ENCODE peak calls at places on chromosomes 7 and 10, in seven cellular contexts. One of them, this sample, is unnamed.
A peak's percentile ranks its signal among the peaks of the same experiment; 100 is the strongest.

GRCh38 chr10:21727452-21728168 is 193.6 kb downstream of the MLLT10 start:
- DNase-seq in A549: peak; percentile 61
- DNase-seq in vagina: no peak
- DNase-seq in breast epithelium: no peak
- DNase-seq in Peyer's patch: no peak
- DNase-seq in esophagus muscularis mucosa: no peak
- DNase-seq in lower leg skin: no peak
- DNase-seq in this sample: no peak

GRCh38 chr7:46859963-46860475 is 721.9 kb downstream of the TNS3 start:
- DNase-seq in esophagus muscularis mucosa: no peak
- DNase-seq in lower leg skin: no peak
- DNase-seq in A549: no peak
- DNase-seq in breast epithelium: no peak
- DNase-seq in Peyer's patch: no peak
- DNase-seq in vagina: no peak
- DNase-seq in this sample: peak; percentile 28

GRCh38 chr10:142371-142770 is 7.1 kb downstream of the ZMYND11 start:
- DNase-seq in vagina: no peak
- DNase-seq in esophagus muscularis mucosa: no peak
- DNase-seq in A549: no peak
- DNase-seq in breast epithelium: no peak
- DNase-seq in lower leg skin: no peak
- DNase-seq in Peyer's patch: no peak
- DNase-seq in this sample: no peak

GRCh38 chr10:119821172-119821571 is 51.5 kb downstream of the MCMBP start:
- DNase-seq in breast epithelium: no peak
- DNase-seq in esophagus muscularis mucosa: no peak
- DNase-seq in vagina: no peak
- DNase-seq in Peyer's patch: no peak
- DNase-seq in lower leg skin: no peak
- DNase-seq in A549: no peak
- DNase-seq in this sample: no peak

GRCh38 chr10:91525939-91526712 is 106.7 kb downstream of the PPP1R3C start:
- DNase-seq in lower leg skin: no peak
- DNase-seq in vagina: no peak
- DNase-seq in Peyer's patch: no peak
- DNase-seq in A549: no peak
- DNase-seq in breast epithelium: no peak
- DNase-seq in esophagus muscularis mucosa: no peak
- DNase-seq in this sample: no peak

GRCh38 chr10:77392851-77393250 is 244.8 kb downstream of the KCNMA1 start:
- DNase-seq in vagina: no peak
- DNase-seq in Peyer's patch: no peak
- DNase-seq in lower leg skin: peak; percentile 84
- DNase-seq in breast epithelium: peak; percentile 48
- DNase-seq in esophagus muscularis mucosa: no peak
- DNase-seq in A549: peak; percentile 80
- DNase-seq in this sample: peak; percentile 95

GRCh38 chr7:127651556-127652332 is at the start of gene SND1:
- DNase-seq in A549: peak; percentile 99
- DNase-seq in breast epithelium: peak; percentile 100
- DNase-seq in lower leg skin: peak; percentile 100
- DNase-seq in vagina: peak; percentile 99
- DNase-seq in esophagus muscularis mucosa: peak; percentile 100
- DNase-seq in Peyer's patch: peak; percentile 99
- DNase-seq in this sample: peak; percentile 86

GRCh38 chr7:118041336-118041878 is 142.6 kb upstream of the LSM8 start:
- DNase-seq in Peyer's patch: no peak
- DNase-seq in A549: no peak
- DNase-seq in breast epithelium: peak; percentile 23
- DNase-seq in lower leg skin: no peak
- DNase-seq in vagina: no peak
- DNase-seq in esophagus muscularis mucosa: no peak
- DNase-seq in this sample: no peak

GRCh38 chr7:157318015-157318706 is 18.6 kb upstream of the DNAJB6 start:
- DNase-seq in Peyer's patch: no peak
- DNase-seq in lower leg skin: no peak
- DNase-seq in breast epithelium: peak; percentile 70
- DNase-seq in A549: no peak
- DNase-seq in vagina: no peak
- DNase-seq in esophagus muscularis mucosa: no peak
- DNase-seq in this sample: no peak

GRCh38 chr7:105230486-105230885 is 158.2 kb downstream of the SRPK2 start:
- DNase-seq in esophagus muscularis mucosa: no peak
- DNase-seq in A549: no peak
- DNase-seq in Peyer's patch: no peak
- DNase-seq in lower leg skin: no peak
- DNase-seq in vagina: no peak
- DNase-seq in breast epithelium: no peak
- DNase-seq in this sample: no peak

GRCh38 chr10:92124524-92125168 is 166.2 kb downstream of the CPEB3 start:
- DNase-seq in vagina: no peak
- DNase-seq in lower leg skin: no peak
- DNase-seq in A549: peak; percentile 42
- DNase-seq in breast epithelium: peak; percentile 75
- DNase-seq in Peyer's patch: no peak
- DNase-seq in esophagus muscularis mucosa: no peak
- DNase-seq in this sample: no peak

GRCh38 chr10:119079572-119080520 is 771 bp downstream of the EIF3A start:
- DNase-seq in A549: peak; percentile 76
- DNase-seq in lower leg skin: peak; percentile 95
- DNase-seq in breast epithelium: peak; percentile 60
- DNase-seq in esophagus muscularis mucosa: peak; percentile 93
- DNase-seq in Peyer's patch: peak; percentile 87
- DNase-seq in vagina: no peak
- DNase-seq in this sample: peak; percentile 56

GRCh38 chr10:12720217-12720981 is 281.1 kb downstream of the CCDC3 start:
- DNase-seq in vagina: no peak
- DNase-seq in lower leg skin: peak; percentile 96
- DNase-seq in breast epithelium: peak; percentile 56
- DNase-seq in Peyer's patch: peak; percentile 85
- DNase-seq in esophagus muscularis mucosa: no peak
- DNase-seq in A549: peak; percentile 92
- DNase-seq in this sample: peak; percentile 19

GRCh38 chr7:34900891-34901493 is 136.3 kb downstream of the DPY19L1 start:
- DNase-seq in A549: peak; percentile 23
- DNase-seq in Peyer's patch: no peak
- DNase-seq in vagina: no peak
- DNase-seq in lower leg skin: peak; percentile 78
- DNase-seq in breast epithelium: no peak
- DNase-seq in esophagus muscularis mucosa: no peak
- DNase-seq in this sample: peak; percentile 23

GRCh38 chr10:49163741-49164140 is 24.4 kb downstream of the TMEM273 start:
- DNase-seq in lower leg skin: no peak
- DNase-seq in Peyer's patch: no peak
- DNase-seq in vagina: peak; percentile 67
- DNase-seq in breast epithelium: no peak
- DNase-seq in A549: no peak
- DNase-seq in esophagus muscularis mucosa: no peak
- DNase-seq in this sample: no peak

GRCh38 chr10:31134303-31134928 is 102.8 kb upstream of the ZNF438 start:
- DNase-seq in Peyer's patch: no peak
- DNase-seq in esophagus muscularis mucosa: no peak
- DNase-seq in breast epithelium: no peak
- DNase-seq in lower leg skin: no peak
- DNase-seq in A549: no peak
- DNase-seq in vagina: no peak
- DNase-seq in this sample: peak; percentile 41

GRCh38 chr7:29328811-29329210 is 134.2 kb downstream of the CHN2 start:
- DNase-seq in breast epithelium: no peak
- DNase-seq in vagina: no peak
- DNase-seq in Peyer's patch: no peak
- DNase-seq in lower leg skin: no peak
- DNase-seq in esophagus muscularis mucosa: no peak
- DNase-seq in A549: no peak
- DNase-seq in this sample: no peak

GRCh38 chr10:46545861-46546590 is 10.4 kb downstream of the GPRIN2 start:
- DNase-seq in lower leg skin: peak; percentile 85
- DNase-seq in breast epithelium: no peak
- DNase-seq in vagina: no peak
- DNase-seq in esophagus muscularis mucosa: no peak
- DNase-seq in Peyer's patch: peak; percentile 51
- DNase-seq in A549: no peak
- DNase-seq in this sample: no peak

GRCh38 chr7:85205754-85206153 is 18.9 kb upstream of the SEMA3D start:
- DNase-seq in Peyer's patch: no peak
- DNase-seq in esophagus muscularis mucosa: no peak
- DNase-seq in A549: no peak
- DNase-seq in lower leg skin: no peak
- DNase-seq in breast epithelium: no peak
- DNase-seq in vagina: no peak
- DNase-seq in this sample: no peak

GRCh38 chr7:5695037-5695708 is 86.3 kb downstream of the RNF216 start:
- DNase-seq in A549: no peak
- DNase-seq in esophagus muscularis mucosa: no peak
- DNase-seq in lower leg skin: no peak
- DNase-seq in Peyer's patch: no peak
- DNase-seq in breast epithelium: peak; percentile 57
- DNase-seq in vagina: no peak
- DNase-seq in this sample: no peak

GRCh38 chr7:158997471-158997870 is 141.1 kb downstream of the DYNC2I1 start:
- DNase-seq in Peyer's patch: no peak
- DNase-seq in A549: no peak
- DNase-seq in breast epithelium: no peak
- DNase-seq in esophagus muscularis mucosa: no peak
- DNase-seq in vagina: no peak
- DNase-seq in lower leg skin: no peak
- DNase-seq in this sample: no peak

GRCh38 chr7:102395620-102395957 is 574 bp upstream of the PRKRIP1 start:
- DNase-seq in A549: no peak
- DNase-seq in Peyer's patch: no peak
- DNase-seq in vagina: no peak
- DNase-seq in esophagus muscularis mucosa: no peak
- DNase-seq in breast epithelium: no peak
- DNase-seq in lower leg skin: no peak
- DNase-seq in this sample: no peak

GRCh38 chr7:102393467-102393866 is 2.7 kb upstream of the PRKRIP1 start:
- DNase-seq in Peyer's patch: no peak
- DNase-seq in A549: no peak
- DNase-seq in vagina: no peak
- DNase-seq in esophagus muscularis mucosa: peak; percentile 57
- DNase-seq in lower leg skin: peak; percentile 70
- DNase-seq in breast epithelium: no peak
- DNase-seq in this sample: no peak

GRCh38 chr7:102398543-102398942 is 2.4 kb downstream of the PRKRIP1 start:
- DNase-seq in breast epithelium: no peak
- DNase-seq in Peyer's patch: no peak
- DNase-seq in vagina: no peak
- DNase-seq in lower leg skin: no peak
- DNase-seq in esophagus muscularis mucosa: no peak
- DNase-seq in A549: no peak
- DNase-seq in this sample: no peak

GRCh38 chr7:102396710-102397019 is 502 bp downstream of the PRKRIP1 start:
- DNase-seq in esophagus muscularis mucosa: no peak
- DNase-seq in lower leg skin: no peak
- DNase-seq in A549: no peak
- DNase-seq in breast epithelium: no peak
- DNase-seq in vagina: no peak
- DNase-seq in Peyer's patch: no peak
- DNase-seq in this sample: no peak

DNA sequence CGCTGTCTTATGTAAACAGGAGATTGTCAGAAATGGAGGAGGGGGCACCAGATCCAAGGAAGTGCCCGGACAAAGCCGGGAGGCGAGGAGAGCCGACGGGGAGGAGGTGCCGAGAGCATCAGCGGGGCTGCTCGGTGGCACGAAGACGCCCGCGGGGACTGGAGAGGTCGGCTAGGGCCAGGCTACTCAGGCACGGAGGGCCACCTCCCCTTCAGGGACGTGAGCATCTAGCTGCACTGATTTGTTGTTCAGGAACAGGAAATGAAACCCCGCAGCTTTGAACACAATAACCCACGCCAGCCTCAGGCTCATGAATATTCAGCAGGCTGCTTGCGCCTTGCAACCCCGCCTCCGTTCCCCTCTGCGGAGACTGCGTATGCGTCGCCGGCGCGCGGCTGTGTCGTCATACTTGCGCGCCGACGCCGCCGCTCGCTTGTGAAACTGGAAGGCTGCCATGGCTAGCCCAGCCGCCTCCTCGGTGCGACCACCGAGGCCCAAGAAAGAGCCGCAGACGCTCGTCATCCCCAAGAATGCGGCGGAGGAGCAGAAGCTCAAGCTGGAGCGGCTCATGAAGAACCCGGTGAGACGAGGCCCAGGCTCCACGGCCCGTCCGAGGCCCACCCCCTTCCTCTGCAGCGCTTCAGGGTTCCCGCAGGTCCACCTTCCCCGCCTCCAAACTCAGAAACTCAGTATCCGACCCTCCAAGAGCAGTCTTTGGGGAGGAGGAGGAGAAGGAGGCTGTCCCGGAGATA is at the start of gene PRKRIP1:
- DNase-seq in breast epithelium: peak; percentile 78
- DNase-seq in Peyer's patch: peak; percentile 88
- DNase-seq in vagina: no peak
- DNase-seq in esophagus muscularis mucosa: peak; percentile 94
- DNase-seq in lower leg skin: peak; percentile 94
- DNase-seq in A549: peak; percentile 92
- DNase-seq in this sample: peak; percentile 92
- TF ChIP-seq POLR2A in breast epithelium: no peak
- TF ChIP-seq POLR2A in Peyer's patch: peak; percentile 41
- TF ChIP-seq POLR2A in vagina: no peak
- TF ChIP-seq POLR2A in esophagus muscularis mucosa: no peak
- TF ChIP-seq POLR2A in lower leg skin: no peak
- TF ChIP-seq POLR2A in A549: peak; percentile 8
- TF ChIP-seq POLR2A in this sample: peak; percentile 7

DNA sequence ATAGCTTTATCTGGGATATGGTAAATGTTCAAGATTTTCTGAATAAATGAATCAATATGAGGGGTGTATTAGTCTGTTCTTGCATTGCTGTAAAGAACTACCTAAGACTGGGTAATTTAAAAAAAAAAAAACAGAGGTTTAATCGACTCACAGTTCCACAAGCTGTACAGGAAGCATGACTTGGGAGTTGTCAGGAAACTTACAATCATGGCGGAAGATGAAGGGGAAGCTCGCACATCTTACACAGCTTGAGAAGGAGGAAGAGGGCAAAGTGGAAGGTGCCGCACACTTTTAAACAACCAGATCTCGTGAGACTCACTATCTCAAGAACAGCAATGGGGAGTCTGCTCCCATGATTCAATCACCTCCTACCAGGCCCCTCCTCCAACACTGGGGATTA is 32.5 kb upstream of the OTUD1 start:
- DNase-seq in breast epithelium: no peak
- DNase-seq in Peyer's patch: no peak
- DNase-seq in A549: no peak
- DNase-seq in esophagus muscularis mucosa: no peak
- DNase-seq in lower leg skin: no peak
- DNase-seq in vagina: no peak
- DNase-seq in this sample: no peak
- TF ChIP-seq POLR2A in breast epithelium: no peak
- TF ChIP-seq POLR2A in Peyer's patch: no peak
- TF ChIP-seq POLR2A in A549: no peak
- TF ChIP-seq POLR2A in esophagus muscularis mucosa: no peak
- TF ChIP-seq POLR2A in lower leg skin: no peak
- TF ChIP-seq POLR2A in vagina: no peak
- TF ChIP-seq POLR2A in this sample: no peak

GRCh38 chr7:45108863-45109262 is 2.6 kb downstream of the TBRG4 start:
- DNase-seq in A549: no peak
- DNase-seq in breast epithelium: no peak
- DNase-seq in esophagus muscularis mucosa: no peak
- DNase-seq in Peyer's patch: no peak
- DNase-seq in lower leg skin: no peak
- DNase-seq in vagina: no peak
- DNase-seq in this sample: no peak
- TF ChIP-seq POLR2A in A549: no peak
- TF ChIP-seq POLR2A in breast epithelium: no peak
- TF ChIP-seq POLR2A in esophagus muscularis mucosa: no peak
- TF ChIP-seq POLR2A in Peyer's patch: no peak
- TF ChIP-seq POLR2A in lower leg skin: no peak
- TF ChIP-seq POLR2A in vagina: no peak
- TF ChIP-seq POLR2A in this sample: no peak

GRCh38 chr10:103657061-103657591 is 163.6 kb downstream of the NEURL1 start:
- DNase-seq in breast epithelium: no peak
- DNase-seq in A549: no peak
- DNase-seq in lower leg skin: no peak
- DNase-seq in Peyer's patch: no peak
- DNase-seq in esophagus muscularis mucosa: no peak
- DNase-seq in vagina: no peak
- DNase-seq in this sample: no peak
- TF ChIP-seq POLR2A in breast epithelium: no peak
- TF ChIP-seq POLR2A in A549: no peak
- TF ChIP-seq POLR2A in lower leg skin: no peak
- TF ChIP-seq POLR2A in Peyer's patch: no peak
- TF ChIP-seq POLR2A in esophagus muscularis mucosa: no peak
- TF ChIP-seq POLR2A in vagina: no peak
- TF ChIP-seq POLR2A in this sample: no peak